ENCODE peak calls at places on chromosomes 16 and 17, in ten cellular contexts. V is ovary; H is cardiac muscle cell; R is OCI-LY7; U is psoas muscle; D is A549; X is breast epithelium; L is MM.1S; I is prostate gland; M is CD8-positive, alpha-beta memory T cell. E is an unnamed sample.

GRCh38 chr16:4806280-4806679 is 3.8 kb upstream of the ROGDI start:
- DNase-seq in M (no peak), H (no peak), V (no peak), R (no peak), D (no peak), L (no peak), X (no peak), I (no peak), U (no peak), E (no peak)

GRCh38 chr16:23996258-23996955 is 160.6 kb downstream of the PRKCB start:
- DNase-seq in X (no peak), V (no peak), D (no peak), I (no peak), R (no peak), L (no peak), H (no peak), U (no peak), M (no peak), E (no peak)

GRCh38 chr17:82031885-82032627 is 578 bp downstream of the RAC3 start:
- DNase-seq in V (no peak), M (no peak), H (peak; percentile 43), L (peak; percentile 65), X (no peak), R (peak; percentile 31), D (no peak), U (no peak), I (peak; percentile 63), E (no peak)

GRCh38 chr17:67055811-67056745 is 11.7 kb downstream of the CACNG1 start:
- DNase-seq in M (no peak), I (peak; percentile 67), X (peak; percentile 36), V (no peak), H (no peak), D (no peak), R (peak; percentile 72), U (no peak), L (no peak), E (no peak)

GRCh38 chr17:47735536-47736011 is 2.5 kb downstream of the TBX21 start:
- DNase-seq in M (no peak), U (no peak), V (peak; percentile 4), H (no peak), R (no peak), X (peak; percentile 10), D (no peak), I (no peak), L (no peak), E (no peak)

GRCh38 chr16:87177627-87178026 is 139.6 kb downstream of the C16orf95 start:
- DNase-seq in V (no peak), L (no peak), M (no peak), X (no peak), I (no peak), R (no peak), U (no peak), H (no peak), D (no peak), E (no peak)

GRCh38 chr17:64506201-64506575 is at the start of gene DDX5:
- DNase-seq in V (peak; percentile 97), X (peak; percentile 98), U (peak; percentile 98), D (peak; percentile 99), R (peak; percentile 97), L (peak; percentile 98), H (peak; percentile 98), I (peak; percentile 97), M (peak; percentile 94), E (peak; percentile 86)

GRCh38 chr17:29561541-29562517 is 5.0 kb downstream of the ABHD15 start:
- DNase-seq in H (no peak), X (no peak), R (peak; percentile 61), D (no peak), U (no peak), M (no peak), V (no peak), I (peak; percentile 9), L (no peak), E (no peak)

GRCh38 chr16:77344306-77344705 is 90.5 kb downstream of the ADAMTS18 start:
- DNase-seq in H (no peak), U (no peak), M (no peak), I (no peak), L (no peak), X (no peak), D (no peak), V (peak; percentile 22), R (no peak), E (no peak)

GRCh38 chr17:45233423-45233924 is 11.8 kb downstream of the FMNL1 start:
- DNase-seq in D (peak; percentile 3), U (no peak), I (no peak), R (no peak), H (no peak), M (no peak), V (no peak), X (no peak), L (no peak), E (no peak)

GRCh38 chr17:18368948-18369347 is 5.6 kb upstream of the SHMT1 start:
- DNase-seq in M (no peak), U (no peak), H (no peak), D (no peak), L (no peak), V (no peak), I (no peak), X (no peak), R (no peak), E (no peak)

GRCh38 chr17:17693253-17693954 is 12.1 kb downstream of the RAI1 start:
- DNase-seq in U (peak; percentile 60), M (no peak), I (peak; percentile 87), X (peak; percentile 87), V (no peak), H (peak; percentile 54), R (no peak), L (no peak), D (peak; percentile 70), E (no peak)

GRCh38 chr17:50605434-50605833 is 29.2 kb upstream of the ABCC3 start:
- DNase-seq in L (no peak), I (no peak), U (no peak), D (no peak), H (no peak), R (no peak), V (no peak), X (no peak), M (no peak), E (no peak)

GRCh38 chr16:31879937-31880321 is 6.3 kb downstream of the ZNF267 start:
- DNase-seq in D (no peak), L (no peak), R (no peak), U (no peak), X (no peak), I (no peak), V (no peak), M (no peak), H (no peak), E (no peak)
- H3K9me3 ChIP-seq in D (peaks cover 81% of the 10 kb centered on the region), L (no peaks in the 10 kb centered on the region), R (peaks cover 41% of the 10 kb centered on the region), U (no peaks in the 10 kb centered on the region), X (no peaks in the 10 kb centered on the region), I (no peaks in the 10 kb centered on the region), V (no peaks in the 10 kb centered on the region), M (no peaks in the 10 kb centered on the region), H (no peaks in the 10 kb centered on the region), E (peaks cover 74% of the 10 kb centered on the region)

DNA sequence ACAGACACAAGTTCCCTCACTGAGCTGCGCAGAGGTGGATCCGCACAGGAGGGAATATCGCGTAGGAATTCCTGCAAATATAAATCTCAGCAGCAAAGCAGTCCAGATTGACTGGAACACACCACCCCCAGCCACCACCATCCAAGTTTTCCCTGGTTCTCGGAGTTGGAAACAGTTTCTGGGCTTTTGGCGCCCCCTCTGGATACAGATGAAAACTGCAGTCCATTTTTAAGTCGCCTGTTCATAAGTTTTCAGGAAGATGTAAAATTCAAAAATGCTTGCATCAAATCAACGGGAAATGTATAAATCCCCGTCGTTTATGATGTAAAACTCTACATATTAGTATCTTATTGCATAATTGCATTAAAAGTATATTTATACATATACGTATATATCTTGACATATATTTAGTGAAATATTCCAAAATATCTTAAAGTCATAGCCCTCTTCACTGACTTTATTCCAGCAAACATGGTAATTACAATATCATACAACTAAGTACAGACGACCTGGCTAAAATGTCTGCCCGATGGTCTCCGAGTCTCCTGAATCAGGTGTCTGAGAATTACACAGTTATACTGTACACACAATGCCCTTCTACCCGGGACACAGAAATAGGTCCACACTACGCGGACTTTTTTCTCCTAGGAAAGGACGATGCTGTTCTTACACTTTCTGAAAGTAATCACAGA is 2.1 kb upstream of the SOX9 start:
- DNase-seq in I (peak; percentile 74), V (no peak), M (no peak), R (peak; percentile 54), H (peak; percentile 85), U (peak; percentile 52), L (peak; percentile 38), X (peak; percentile 74), D (peak; percentile 84), E (no peak)
- H3K9me3 ChIP-seq in I (no peaks in the 10 kb centered on the region), V (no peaks in the 10 kb centered on the region), M (no peaks in the 10 kb centered on the region), R (no peaks in the 10 kb centered on the region), H (no peaks in the 10 kb centered on the region), U (no peaks in the 10 kb centered on the region), L (no peaks in the 10 kb centered on the region), X (no peaks in the 10 kb centered on the region), D (no peaks in the 10 kb centered on the region), E (no peaks in the 10 kb centered on the region)

GRCh38 chr17:39757931-39758873 is 20.5 kb downstream of the GRB7 start:
- DNase-seq in X (no peak), H (no peak), D (no peak), I (no peak), L (peak; percentile 87), V (no peak), M (peak; percentile 38), R (peak; percentile 57), U (no peak), E (no peak)

GRCh38 chr17:39765159-39765558 is 27.4 kb downstream of the GRB7 start:
- DNase-seq in L (no peak), I (no peak), V (no peak), U (no peak), M (no peak), R (no peak), D (no peak), H (no peak), X (no peak), E (no peak)

GRCh38 chr17:39759204-39759603 is 21.5 kb downstream of the GRB7 start:
- DNase-seq in U (no peak), R (peak; percentile 72), I (no peak), D (no peak), M (no peak), L (no peak), X (no peak), V (no peak), H (no peak), E (no peak)

GRCh38 chr17:39763046-39763800 is 25.5 kb downstream of the GRB7 start:
- DNase-seq in I (no peak), H (no peak), R (no peak), D (no peak), U (no peak), X (no peak), V (no peak), L (no peak), M (no peak), E (no peak)

GRCh38 chr17:39761861-39762496 is 24.2 kb downstream of the GRB7 start:
- DNase-seq in I (no peak), M (no peak), U (no peak), L (no peak), V (no peak), X (no peak), R (no peak), D (no peak), H (no peak), E (no peak)
- H3K9me3 ChIP-seq in I (no peaks in the 10 kb centered on the region), M (no peaks in the 10 kb centered on the region), U (no peaks in the 10 kb centered on the region), L (no peaks in the 10 kb centered on the region), V (no peaks in the 10 kb centered on the region), X (no peaks in the 10 kb centered on the region), R (no peaks in the 10 kb centered on the region), D (peaks cover 20% of the 10 kb centered on the region), H (no peaks in the 10 kb centered on the region), E (no peaks in the 10 kb centered on the region)

DNA sequence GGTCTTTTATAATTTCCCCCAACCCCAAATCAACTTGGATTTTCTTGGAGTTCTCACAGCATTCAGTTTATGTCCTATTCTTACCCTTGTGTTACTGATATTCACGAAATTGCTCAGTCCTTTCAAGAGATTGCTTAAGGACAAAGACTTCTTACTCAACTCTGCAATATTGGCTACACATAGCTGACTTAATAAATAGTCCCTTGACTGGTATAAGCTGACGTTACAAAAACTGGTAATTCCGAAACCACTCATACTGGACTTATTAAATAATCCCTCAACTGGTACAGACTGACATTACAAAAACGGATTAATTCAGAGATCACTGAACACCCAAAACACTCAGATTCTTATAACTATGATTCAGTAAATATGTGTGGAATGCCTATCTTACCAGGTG is 860 bp downstream of the TIGD7 start:
- DNase-seq in L (no peak), H (no peak), M (no peak), U (no peak), X (no peak), V (no peak), D (no peak), R (no peak), I (no peak), E (no peak)
- H3K9me3 ChIP-seq in L (no peaks in the 10 kb centered on the region), H (no peaks in the 10 kb centered on the region), M (peaks cover 20% of the 10 kb centered on the region), U (peaks cover 53% of the 10 kb centered on the region), X (peaks cover 89% of the 10 kb centered on the region), V (no peaks in the 10 kb centered on the region), D (peaks cover 92% of the 10 kb centered on the region), R (no peaks in the 10 kb centered on the region), I (peaks cover 3% of the 10 kb centered on the region), E (peaks cover 68% of the 10 kb centered on the region)